ENCODE peak calls at places on chromosomes 6 and 20, in seven cellular contexts. N is uterus, E is body of pancreas, O is right lobe of liver, X is cardiac muscle cell, M is left lung, Q is RWPE2. Y is an unnamed sample.

GRCh38 chr6:76584121-76584520 is 511.7 kb upstream of the IMPG1 start:
- DNase-seq in N (no peak), E (no peak), O (no peak), X (peak; percentile 59), M (no peak), Q (no peak), Y (no peak)

GRCh38 chr20:5626603-5627002 is 123.6 kb upstream of the SHLD1 start:
- DNase-seq in N (no peak), E (no peak), O (no peak), X (no peak), M (no peak), Q (no peak), Y (no peak)

GRCh38 chr6:102742033-102742432 is 1348.5 kb downstream of the GRIK2 start:
- DNase-seq in N (no peak), E (no peak), O (no peak), X (no peak), M (no peak), Q (no peak), Y (no peak)

GRCh38 chr6:5746392-5747140 is 260.2 kb downstream of the NRN1 start:
- DNase-seq in N (no peak), E (no peak), O (no peak), X (no peak), M (no peak), Q (no peak), Y (no peak)

GRCh38 chr20:54869765-54870164 is 394.4 kb downstream of the DOK5 start:
- DNase-seq in N (no peak), E (no peak), O (no peak), X (no peak), M (no peak), Q (no peak), Y (no peak)

GRCh38 chr6:170029416-170030283 is 261.2 kb downstream of the DLL1 start:
- DNase-seq in N (no peak), E (no peak), O (no peak), X (no peak), M (peak; percentile 24), Q (peak; percentile 49), Y (no peak)

GRCh38 chr6:31607317-31607716 is 7.7 kb upstream of the AIF1 start:
- DNase-seq in N (no peak), E (no peak), O (no peak), X (no peak), M (no peak), Q (no peak), Y (no peak)

GRCh38 chr20:40578961-40579360 is 110.1 kb downstream of the MAFB start:
- DNase-seq in N (no peak), E (no peak), O (no peak), X (no peak), M (no peak), Q (no peak), Y (no peak)

GRCh38 chr6:155030148-155030720 is 35.1 kb downstream of the TIAM2 start:
- DNase-seq in N (no peak), E (no peak), O (no peak), X (no peak), M (no peak), Q (no peak), Y (no peak)

GRCh38 chr6:151108548-151108947 is 131.2 kb upstream of the AKAP12 start:
- DNase-seq in N (no peak), E (no peak), O (no peak), X (no peak), M (no peak), Q (no peak), Y (no peak)

GRCh38 chr6:114740547-114740946 is 397.7 kb upstream of the HS3ST5 start:
- DNase-seq in N (no peak), E (no peak), O (no peak), X (no peak), M (no peak), Q (no peak), Y (no peak)

GRCh38 chr6:7881765-7882500 is 28.7 kb downstream of the TXNDC5 start:
- DNase-seq in N (no peak), E (no peak), O (no peak), X (no peak), M (no peak), Q (no peak), Y (no peak)

GRCh38 chr6:135880066-135880972 is 28.8 kb downstream of the PDE7B start:
- DNase-seq in N (no peak), E (no peak), O (no peak), X (no peak), M (no peak), Q (no peak), Y (peak; percentile 20)

GRCh38 chr6:157898169-157898568 is 75.1 kb downstream of the SNX9 start:
- DNase-seq in N (no peak), E (no peak), O (no peak), X (no peak), M (no peak), Q (no peak), Y (no peak)

GRCh38 chr20:63081831-63082230 is 75.1 kb upstream of the BHLHE23 start:
- DNase-seq in N (no peak), E (no peak), O (no peak), X (no peak), M (no peak), Q (peak; percentile 57), Y (no peak)

GRCh38 chr6:90712165-90712564 is 125.3 kb upstream of the MAP3K7 start:
- DNase-seq in N (no peak), E (peak; percentile 3), O (no peak), X (no peak), M (no peak), Q (no peak), Y (no peak)

GRCh38 chr20:43442310-43442880 is 15.3 kb upstream of the SRSF6 start:
- DNase-seq in N (no peak), E (no peak), O (no peak), X (no peak), M (no peak), Q (peak; percentile 60), Y (no peak)

DNA sequence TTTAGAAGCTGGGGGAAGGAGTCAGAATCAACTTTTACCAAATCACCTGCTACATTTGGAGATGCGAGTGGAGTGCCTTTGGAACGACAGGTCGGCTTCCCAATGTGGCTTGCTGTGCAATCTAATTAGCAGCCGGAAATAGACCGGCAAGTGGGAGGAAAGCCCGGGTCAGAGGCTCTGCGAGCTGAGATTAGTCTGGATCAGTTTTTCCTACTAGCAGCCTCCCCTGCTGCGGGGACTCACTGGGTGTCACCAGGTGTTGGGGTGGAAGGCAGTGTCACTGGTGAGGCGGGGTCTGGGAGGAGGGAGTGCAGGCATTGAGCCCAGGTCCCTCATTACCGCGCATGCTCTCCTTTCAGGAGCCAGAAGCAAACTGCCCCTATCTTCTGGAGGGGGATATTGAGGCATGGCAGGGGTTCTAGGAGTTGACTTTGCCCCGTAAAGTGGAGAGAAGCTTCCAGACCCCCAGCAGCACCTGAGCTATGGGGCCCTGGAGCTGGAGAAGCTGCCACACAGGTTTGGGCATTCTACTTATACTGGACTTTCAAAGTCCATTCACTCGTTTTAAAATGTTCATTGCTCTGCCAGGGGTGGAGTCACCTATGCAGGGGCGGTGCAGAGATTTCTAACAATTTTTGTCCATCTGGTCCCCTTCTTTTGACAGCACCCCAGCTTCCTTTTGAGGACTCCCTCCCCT is 11.1 kb downstream of the SULF2 start:
- DNase-seq in N (peak; percentile 43), E (peak; percentile 62), O (no peak), X (peak; percentile 17), M (no peak), Q (no peak), Y (no peak)
- H3K36me3 ChIP-seq in N (no peaks in the 10 kb centered on the region), E (no peaks in the 10 kb centered on the region), O (no peaks in the 10 kb centered on the region), X (no peaks in the 10 kb centered on the region), M (no peaks in the 10 kb centered on the region), Q (peaks cover 77% of the 10 kb centered on the region), Y (no peaks in the 10 kb centered on the region)

GRCh38 chr6:125844989-125845388 is 54.2 kb downstream of the NCOA7 start:
- DNase-seq in N (no peak), E (peak; percentile 33), O (no peak), X (no peak), M (no peak), Q (no peak), Y (no peak)
- H3K27ac ChIP-seq in N (no peak overlapping the region), E (no peak overlapping the region), O (no peak overlapping the region), X (no peak overlapping the region), M (no peak overlapping the region), Q (no peak overlapping the region), Y (no peak overlapping the region)

GRCh38 chr20:8805737-8806442 is 263.0 kb upstream of the PLCB4 start:
- DNase-seq in N (no peak), E (no peak), O (no peak), X (no peak), M (no peak), Q (no peak), Y (no peak)

GRCh38 chr20:8803065-8803464 is 265.8 kb upstream of the PLCB4 start:
- DNase-seq in N (no peak), E (no peak), O (no peak), X (peak; percentile 74), M (no peak), Q (no peak), Y (no peak)

GRCh38 chr20:8800089-8800488 is 268.8 kb upstream of the PLCB4 start:
- DNase-seq in N (no peak), E (no peak), O (no peak), X (no peak), M (no peak), Q (no peak), Y (no peak)

GRCh38 chr20:8798505-8798904 is 270.4 kb upstream of the PLCB4 start:
- DNase-seq in N (no peak), E (peak; percentile 19), O (no peak), X (no peak), M (peak; percentile 44), Q (no peak), Y (no peak)

DNA sequence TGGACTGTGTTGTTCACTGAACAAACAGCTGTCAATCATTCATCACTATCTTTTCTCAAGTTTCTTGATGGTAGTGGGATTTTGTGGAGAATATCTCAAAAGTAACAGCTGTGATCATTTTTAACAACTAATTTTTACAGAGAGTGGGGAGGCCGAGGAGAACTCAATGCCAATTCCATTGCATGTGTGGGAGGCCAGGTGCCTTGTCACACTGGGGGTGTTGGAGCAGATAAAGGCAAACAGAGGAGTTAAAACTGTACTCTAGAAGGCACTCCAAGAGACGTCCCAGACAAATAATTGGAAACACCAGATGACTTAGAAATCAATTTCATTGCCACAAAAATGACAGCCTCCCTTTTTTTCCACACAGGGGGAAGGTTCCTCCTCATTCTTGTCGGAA is 267.2 kb upstream of the PLCB4 start:
- DNase-seq in N (no peak), E (no peak), O (no peak), X (no peak), M (no peak), Q (no peak), Y (no peak)
- H3K36me3 ChIP-seq in N (no peaks in the 10 kb centered on the region), E (no peaks in the 10 kb centered on the region), O (no peaks in the 10 kb centered on the region), X (no peaks in the 10 kb centered on the region), M (no peaks in the 10 kb centered on the region), Q (no peaks in the 10 kb centered on the region), Y (no peaks in the 10 kb centered on the region)

GRCh38 chr6:1137849-1138248 is 174.0 kb upstream of the FOXQ1 start:
- DNase-seq in N (no peak), E (no peak), O (no peak), X (no peak), M (no peak), Q (no peak), Y (no peak)

GRCh38 chr6:1136415-1136774 is 175.5 kb upstream of the FOXQ1 start:
- DNase-seq in N (no peak), E (peak; percentile 44), O (peak; percentile 43), X (no peak), M (no peak), Q (no peak), Y (no peak)

GRCh38 chr6:1136856-1137255 is 175.0 kb upstream of the FOXQ1 start:
- DNase-seq in N (no peak), E (no peak), O (no peak), X (no peak), M (no peak), Q (no peak), Y (no peak)

GRCh38 chr6:1139155-1139890 is 172.6 kb upstream of the FOXQ1 start:
- DNase-seq in N (no peak), E (no peak), O (no peak), X (no peak), M (no peak), Q (no peak), Y (no peak)

GRCh38 chr6:1135726-1136414 is 176.0 kb upstream of the FOXQ1 start:
- DNase-seq in N (no peak), E (no peak), O (no peak), X (no peak), M (no peak), Q (no peak), Y (no peak)
- H3K27ac ChIP-seq in N (no peak overlapping the region), E (no peak overlapping the region), O (peak overlapping the region; percentile 41), X (no peak overlapping the region), M (no peak overlapping the region), Q (no peak overlapping the region), Y (no peak overlapping the region)